ENCODE peak calls at places on chromosome 22, in five cellular contexts. L is neural crest cell, B is fibroblast of lung, F is WTC11, M is nephron progenitor cell. C is an unnamed sample.

GRCh38 chr22:50260801-50261614 is 475 bp downstream of the MAPK12 start:
- DNase-seq in B (peak; percentile 74), L (no peak), F (peak; percentile 43), M (peak; percentile 68), C (peak; percentile 75)

GRCh38 chr22:21587803-21588611 is 20.5 kb downstream of the UBE2L3 start:
- DNase-seq in M (no peak), B (peak; percentile 78), L (no peak), F (no peak), C (no peak)

GRCh38 chr22:42292726-42293520 is 22.5 kb upstream of the TCF20 start:
- DNase-seq in M (no peak), B (no peak), L (no peak), F (no peak), C (no peak)

GRCh38 chr22:19048531-19048930 is 73.7 kb downstream of the DGCR2 start:
- DNase-seq in M (no peak), F (no peak), L (no peak), B (no peak), C (no peak)

GRCh38 chr22:23014250-23014649 is 56.1 kb upstream of the GNAZ start:
- DNase-seq in B (no peak), M (no peak), F (no peak), L (no peak), C (no peak)

GRCh38 chr22:20403779-20404140 is 9.8 kb downstream of the ZNF74 start:
- DNase-seq in F (no peak), L (no peak), B (no peak), M (no peak), C (no peak)

GRCh38 chr22:23286296-23286695 is 106.0 kb downstream of the BCR start:
- DNase-seq in M (no peak), F (no peak), B (no peak), L (no peak), C (no peak)

GRCh38 chr22:24053481-24054226 is 42.5 kb downstream of the CABIN1 start:
- DNase-seq in L (no peak), F (no peak), M (no peak), B (no peak), C (no peak)

GRCh38 chr22:36385491-36386350 is 2.0 kb downstream of the MYH9 start:
- DNase-seq in F (no peak), B (peak; percentile 48), M (no peak), L (no peak), C (no peak)

GRCh38 chr22:49601614-49602321 is 225.9 kb downstream of the BRD1 start:
- DNase-seq in F (peak; percentile 44), B (no peak), M (no peak), L (no peak), C (no peak)

DNA sequence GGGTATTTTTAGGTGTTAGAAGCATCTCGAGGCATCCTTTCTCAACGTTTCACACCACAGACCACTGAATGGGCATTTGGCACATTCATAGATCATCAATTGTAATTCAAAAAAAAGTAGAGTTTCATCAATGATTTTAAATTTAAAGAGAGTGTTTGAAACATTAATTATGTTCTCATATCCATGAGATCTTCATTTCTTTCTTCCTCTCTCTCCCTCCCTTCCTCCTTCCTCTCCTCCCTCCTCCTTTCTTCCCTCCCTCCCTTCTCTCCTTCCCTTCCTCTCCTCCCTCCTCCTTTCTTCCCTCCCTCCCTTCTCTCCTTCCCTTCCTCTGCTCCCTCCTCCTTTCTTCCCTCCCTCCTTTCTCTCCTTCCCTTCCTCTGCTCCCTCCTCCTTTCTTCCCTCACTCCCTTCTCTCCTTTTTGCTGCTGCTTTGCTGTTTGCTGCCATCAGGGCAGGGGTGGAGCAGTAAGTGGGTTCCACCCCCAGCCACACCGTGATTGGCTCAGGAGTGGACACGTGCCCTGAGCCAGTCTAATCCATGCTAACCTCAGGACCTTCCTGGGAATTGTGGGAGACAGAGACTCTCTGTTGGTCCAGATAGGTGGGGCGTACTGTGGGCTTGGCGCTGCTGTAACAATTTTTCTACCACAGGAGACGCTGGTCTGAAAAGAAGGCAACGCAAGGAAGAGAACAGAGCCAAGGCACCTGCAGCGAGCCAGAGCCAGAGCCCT is 33.8 kb upstream of the APOBEC3A start:
- DNase-seq in M (no peak), F (no peak), B (peak; percentile 92), L (no peak), C (no peak)
- TF ChIP-seq CTCF in M (no peak), F (no peak), B (no peak), L (no peak), C (no peak)

GRCh38 chr22:17095538-17095937 is 10.7 kb downstream of the IL17RA start:
- DNase-seq in M (peak; percentile 32), F (peak; percentile 64), B (no peak), L (no peak), C (peak; percentile 47)
- TF ChIP-seq CTCF in M (peak; percentile 41), F (peak; percentile 32), B (peak; percentile 21), L (peak; percentile 45), C (peak; percentile 46)

DNA sequence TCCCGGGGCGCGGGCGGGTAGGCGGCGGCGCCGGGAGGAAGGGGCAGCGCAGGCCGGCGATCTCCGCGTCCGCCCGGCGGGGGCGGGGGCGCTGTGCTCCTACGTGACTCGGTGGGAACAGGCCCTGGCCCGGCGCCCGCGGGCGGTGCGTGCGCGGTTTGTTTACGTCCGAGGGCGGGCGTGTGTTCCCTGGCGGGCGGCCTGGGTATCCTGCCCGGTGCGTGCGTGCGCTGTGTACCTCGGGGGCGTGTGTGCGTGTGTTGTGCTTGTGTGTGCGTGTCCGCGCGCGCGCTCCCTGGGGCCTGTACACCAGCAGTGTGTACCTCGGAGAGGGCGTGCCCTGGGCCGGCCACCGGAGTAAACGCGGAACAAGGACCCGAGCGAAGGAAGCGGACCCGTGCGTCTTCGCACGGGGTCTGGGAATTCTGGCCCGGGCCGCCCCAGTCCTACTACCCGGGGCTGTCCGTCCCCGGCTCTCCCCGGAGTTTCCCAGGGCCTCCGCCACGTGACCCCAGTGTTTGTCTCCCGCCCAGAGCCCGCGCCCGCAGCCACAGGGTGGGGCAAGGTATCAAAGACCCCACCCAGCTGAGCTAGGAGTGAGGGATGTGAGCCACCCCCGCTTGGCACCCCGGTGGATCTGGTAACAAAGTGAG is 769 bp downstream of the MAFF start:
- DNase-seq in F (peak; percentile 50), L (peak; percentile 53), M (peak; percentile 68), B (peak; percentile 84), C (peak; percentile 71)
- TF ChIP-seq CTCF in F (no peak), L (peak; percentile 32), M (no peak), B (no peak), C (no peak)

GRCh38 chr22:30877662-30878515 is 90.7 kb downstream of the MORC2 start:
- DNase-seq in M (no peak), F (no peak), B (no peak), L (no peak), C (no peak)
- TF ChIP-seq CTCF in M (no peak), F (no peak), B (no peak), L (no peak), C (no peak)

DNA sequence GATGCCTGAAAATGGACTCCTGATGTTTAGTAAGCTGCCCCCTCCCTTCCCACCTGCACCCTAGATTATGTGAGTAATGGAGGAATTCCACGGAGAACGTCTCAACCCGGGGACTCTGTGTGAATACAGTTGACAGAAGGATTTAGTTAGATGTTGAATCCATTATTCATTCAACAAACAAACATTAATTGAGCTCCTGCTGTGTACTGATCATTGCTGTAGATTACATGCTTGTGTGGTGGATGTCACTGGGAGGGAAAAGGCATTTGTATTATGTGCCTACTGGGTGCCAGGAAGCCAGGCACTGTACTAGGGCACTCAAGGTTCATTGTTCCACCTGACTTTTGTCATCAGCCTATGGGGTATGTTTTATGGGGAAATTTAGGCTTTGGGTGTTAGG is 22.9 kb upstream of the CRYBB3 start:
- DNase-seq in F (no peak), M (no peak), L (no peak), B (no peak), C (no peak)
- TF ChIP-seq CTCF in F (no peak), M (no peak), L (no peak), B (no peak), C (no peak)

GRCh38 chr22:31162015-31162765 is 2.2 kb downstream of the RNF185 start:
- DNase-seq in B (peak; percentile 41), M (no peak), F (no peak), L (no peak), C (no peak)
- TF ChIP-seq CTCF in B (no peak), M (no peak), F (no peak), L (peak; percentile 20), C (no peak)

GRCh38 chr22:28989035-28989464 is 72.6 kb downstream of the C22orf31 start:
- DNase-seq in B (peak; percentile 82), M (no peak), F (peak; percentile 41), L (no peak), C (no peak)

GRCh38 chr22:28989912-28990311 is 71.7 kb downstream of the C22orf31 start:
- DNase-seq in L (no peak), M (no peak), B (no peak), F (no peak), C (no peak)

GRCh38 chr22:28989484-28989883 is 72.1 kb downstream of the C22orf31 start:
- DNase-seq in M (no peak), F (no peak), B (peak; percentile 51), L (no peak), C (no peak)

GRCh38 chr22:28986366-28986765 is 75.3 kb downstream of the C22orf31 start:
- DNase-seq in M (no peak), B (peak; percentile 79), F (no peak), L (no peak), C (no peak)

DNA sequence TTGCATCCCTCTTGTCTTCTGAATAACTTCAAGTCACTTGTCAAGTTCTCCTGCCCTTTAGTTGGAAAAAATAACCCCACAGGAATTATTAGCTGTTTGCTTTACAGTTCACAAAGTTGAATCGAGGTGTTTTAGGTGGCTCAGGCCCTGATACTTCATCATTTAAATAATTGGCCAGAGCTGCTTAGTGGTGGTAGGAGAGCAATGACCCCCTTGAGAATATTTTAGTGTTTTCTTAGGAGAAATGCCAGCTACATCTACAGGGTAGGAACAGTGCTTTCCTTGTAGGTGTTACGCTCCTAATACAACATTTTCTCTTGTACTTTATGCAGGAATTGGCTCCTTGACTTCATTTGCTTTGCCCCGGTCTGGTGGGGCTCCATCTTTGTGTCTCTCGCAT is 73.2 kb downstream of the C22orf31 start:
- DNase-seq in M (no peak), F (no peak), B (no peak), L (no peak), C (no peak)
- TF ChIP-seq CTCF in M (no peak), F (no peak), B (no peak), L (no peak), C (no peak)

DNA sequence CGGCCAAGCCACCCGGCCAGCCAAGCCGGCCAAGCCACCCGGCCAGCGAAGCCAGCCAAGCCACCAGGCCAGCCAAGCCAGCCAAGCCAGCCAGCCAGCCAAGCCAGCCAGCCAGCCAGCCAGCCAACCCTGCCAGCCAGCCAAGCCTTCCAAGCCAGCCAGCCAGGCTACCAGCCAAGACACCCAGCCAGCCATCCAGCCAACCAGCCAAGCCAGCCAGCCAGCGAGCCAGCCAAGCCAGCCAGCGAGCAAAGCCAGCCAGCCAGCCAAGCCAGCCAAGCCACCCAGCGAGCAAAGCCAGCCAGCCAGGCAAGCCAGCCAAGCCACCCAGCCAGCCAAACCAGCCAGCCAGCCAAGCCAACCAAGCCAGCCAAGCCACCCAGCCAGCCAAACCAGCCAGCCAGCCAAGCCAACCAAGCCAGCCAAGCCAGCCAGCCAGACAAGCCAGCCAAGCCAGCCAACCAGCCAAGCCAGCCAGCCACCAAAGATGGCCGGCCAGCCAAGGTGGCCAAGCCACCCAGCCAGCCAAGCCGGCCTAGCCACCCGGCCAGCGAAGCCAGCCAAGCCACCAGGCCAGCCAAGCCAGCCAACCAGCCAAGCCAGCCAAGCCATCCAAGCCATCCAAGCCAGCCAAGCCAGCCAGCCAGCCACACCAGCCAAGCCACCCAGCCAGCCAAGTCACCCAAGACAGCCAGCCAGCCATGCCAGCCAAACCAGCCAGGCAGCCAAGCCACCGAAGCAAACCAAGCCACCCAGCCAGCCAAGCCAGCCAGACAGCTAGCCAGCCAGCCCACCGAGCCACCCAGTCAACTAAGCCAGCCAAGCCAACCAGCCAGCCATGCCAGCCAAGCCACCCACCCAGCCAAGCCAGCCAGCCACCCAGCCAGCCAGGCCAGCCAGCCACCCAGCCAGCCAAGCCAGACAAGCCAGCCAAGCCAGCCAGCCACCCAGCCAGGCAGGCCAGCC is 28.8 kb downstream of the CCT8L2 start:
- DNase-seq in L (no peak), B (no peak), F (no peak), M (no peak), C (no peak)
- TF ChIP-seq CTCF in L (no peak), B (no peak), F (no peak), M (no peak), C (no peak)

GRCh38 chr22:29480512-29481264 is 670 bp downstream of the NEFH start:
- DNase-seq in F (peak; percentile 64), L (peak; percentile 20), M (peak; percentile 70), B (peak; percentile 60), C (peak; percentile 80)
- TF ChIP-seq CTCF in F (no peak), L (peak; percentile 21), M (peak; percentile 34), B (no peak), C (no peak)